ENCODE peak calls at places on chromosomes 5 and 9, in seven cellular contexts. C is left cardiac atrium; T is NCI-H774; R is stimulated activated CD4-positive, alpha-beta T cell treated with anti-CD3 and anti-CD28 coated beads, Interleukin-2, amount 100 ng/mL, for 24 hours; N is AG04450; S is K562; E is T-helper 2 cell. X is an unnamed sample.

GRCh38 chr5:84623034-84623433 is 238.4 kb upstream of the EDIL3 start:
- DNase-seq in C (no peak), T (no peak), R (no peak), N (no peak), S (no peak), E (no peak), X (no peak)

GRCh38 chr9:18490591-18491370 is 16.8 kb downstream of the ADAMTSL1 start:
- DNase-seq in C (peak), T (no peak), R (no peak), N (peak), S (no peak), E (no peak), X (peak)

GRCh38 chr5:5009240-5009639 is 130.9 kb upstream of the ADAMTS16 start:
- DNase-seq in C (no peak), T (no peak), R (no peak), N (no peak), S (no peak), E (no peak), X (no peak)

GRCh38 chr9:31612336-31613030 is 772.0 kb upstream of the ACO1 start:
- DNase-seq in C (no peak), T (no peak), R (no peak), N (no peak), S (no peak), E (no peak), X (peak)

GRCh38 chr9:137433916-137434431 is 7.2 kb downstream of the ENTPD8 start:
- DNase-seq in C (peak), T (no peak), R (no peak), N (no peak), S (no peak), E (no peak), X (no peak)

GRCh38 chr5:75303419-75303818 is 33.6 kb upstream of the HMGCR start:
- DNase-seq in C (no peak), T (no peak), R (no peak), N (no peak), S (no peak), E (no peak), X (no peak)

GRCh38 chr5:5965132-5965531 is 413.2 kb downstream of the MED10 start:
- DNase-seq in C (no peak), T (no peak), R (no peak), N (no peak), S (no peak), E (no peak), X (no peak)

GRCh38 chr5:24094081-24094480 is 550.7 kb downstream of the CDH10 start:
- DNase-seq in C (no peak), T (no peak), R (no peak), N (no peak), S (no peak), E (no peak), X (peak)

GRCh38 chr5:96733771-96734498 is 71.8 kb downstream of the CAST start:
- DNase-seq in C (no peak), T (no peak), R (no peak), N (no peak), S (peak), E (no peak), X (no peak)

GRCh38 chr5:54643679-54644078 is 126.1 kb downstream of the SNX18 start:
- DNase-seq in C (no peak), T (no peak), R (no peak), N (no peak), S (no peak), E (no peak), X (peak)

GRCh38 chr5:178314961-178315820 is 82.6 kb upstream of the PHYKPL start:
- DNase-seq in C (no peak), T (no peak), R (no peak), N (no peak), S (no peak), E (no peak), X (no peak)

GRCh38 chr5:126811515-126812198 is 34.7 kb downstream of the LMNB1 start:
- DNase-seq in C (no peak), T (no peak), R (peak), N (no peak), S (peak), E (no peak), X (peak)

GRCh38 chr9:13804532-13804931 is 509.4 kb downstream of the NFIB start:
- DNase-seq in C (peak), T (no peak), R (no peak), N (no peak), S (no peak), E (no peak), X (peak)

GRCh38 chr9:96777539-96777864 is 385 bp downstream of the ZNF510 start:
- DNase-seq in C (no peak), T (no peak), R (no peak), N (no peak), S (no peak), E (no peak), X (peak)

GRCh38 chr5:153445875-153446567 is 44.4 kb upstream of the GRIA1 start:
- DNase-seq in C (peak), T (peak), R (no peak), N (no peak), S (no peak), E (no peak), X (no peak)

GRCh38 chr9:15475923-15476536 is 34.7 kb downstream of the PSIP1 start:
- DNase-seq in C (no peak), T (no peak), R (no peak), N (no peak), S (no peak), E (no peak), X (no peak)

GRCh38 chr9:91495450-91495849 is 71.8 kb upstream of the NFIL3 start:
- DNase-seq in C (no peak), T (no peak), R (no peak), N (peak), S (no peak), E (no peak), X (peak)

GRCh38 chr9:69379250-69379982 is 54.4 kb downstream of the ENTREP1 start:
- DNase-seq in C (no peak), T (no peak), R (no peak), N (no peak), S (no peak), E (no peak), X (peak)

GRCh38 chr5:136192526-136193395 is at the start of gene SMIM32:
- DNase-seq in C (no peak), T (peak), R (no peak), N (no peak), S (no peak), E (no peak), X (peak)

GRCh38 chr9:124602204-124602603 is 95.0 kb upstream of the NR5A1 start:
- DNase-seq in C (no peak), T (peak), R (no peak), N (no peak), S (no peak), E (no peak), X (peak)

GRCh38 chr9:114475412-114476136 is 29.7 kb downstream of the WHRN start:
- DNase-seq in C (no peak), T (no peak), R (no peak), N (no peak), S (no peak), E (no peak), X (no peak)

GRCh38 chr5:180590543-180591248 is 603 bp downstream of the SCGB3A1 start:
- DNase-seq in C (no peak), T (no peak), R (no peak), N (no peak), S (no peak), E (no peak), X (no peak)

GRCh38 chr5:14039576-14039975 is 95.1 kb upstream of the DNAH5 start:
- DNase-seq in C (no peak), T (no peak), R (no peak), N (no peak), S (no peak), E (no peak), X (peak)

X was measured in choroid plexus epithelial cell.